ENCODE peak calls at places on chromosome 7, in seven cellular contexts. C, E, M, V, J, N and S are unnamed samples.

GRCh38 chr7:120827719-120828118 is 30.2 kb downstream of the TSPAN12 start:
- DNase-seq in E (no peak), N (no peak), C (no peak), J (no peak), V (no peak), M (no peak), S (no peak)

GRCh38 chr7:70674268-70675025 is 457.5 kb upstream of the GALNT17 start:
- DNase-seq in V (no peak), N (no peak), J (no peak), M (no peak), E (no peak), C (no peak), S (no peak)

GRCh38 chr7:112204072-112204775 is 2.0 kb downstream of the DOCK4 start:
- DNase-seq in E (no peak), M (no peak), V (peak; percentile 38), C (no peak), J (no peak), N (no peak), S (no peak)

GRCh38 chr7:84701524-84702306 is 485.1 kb downstream of the SEMA3D start:
- DNase-seq in C (no peak), V (no peak), J (no peak), E (no peak), N (no peak), M (no peak), S (peak; percentile 50)

GRCh38 chr7:134371536-134371935 is 54.8 kb upstream of the SLC35B4 start:
- DNase-seq in C (no peak), M (no peak), E (no peak), V (no peak), J (no peak), N (no peak), S (no peak)

GRCh38 chr7:123282181-123282580 is 82.4 kb upstream of the SLC13A1 start:
- DNase-seq in V (no peak), N (no peak), M (no peak), E (no peak), J (no peak), C (no peak), S (no peak)

GRCh38 chr7:93461350-93461749 is 113.2 kb downstream of the CALCR start:
- DNase-seq in C (no peak), E (no peak), J (no peak), M (no peak), N (no peak), V (peak; percentile 61), S (no peak)

GRCh38 chr7:83677180-83677866 is 28.4 kb upstream of the SEMA3E start:
- DNase-seq in M (no peak), E (no peak), C (no peak), V (no peak), J (no peak), N (no peak), S (no peak)

GRCh38 chr7:6209340-6209739 is 63.1 kb downstream of the CYTH3 start:
- DNase-seq in M (no peak), E (no peak), J (no peak), V (no peak), C (no peak), N (no peak), S (no peak)
- H3K4me1 ChIP-seq in M (no peaks in the 10 kb centered on the region), E (no peaks in the 10 kb centered on the region), J (peaks cover 19% of the 10 kb centered on the region), V (peaks cover 5% of the 10 kb centered on the region), C (no peaks in the 10 kb centered on the region), N (peaks cover 32% of the 10 kb centered on the region), S (peaks cover 14% of the 10 kb centered on the region)

DNA sequence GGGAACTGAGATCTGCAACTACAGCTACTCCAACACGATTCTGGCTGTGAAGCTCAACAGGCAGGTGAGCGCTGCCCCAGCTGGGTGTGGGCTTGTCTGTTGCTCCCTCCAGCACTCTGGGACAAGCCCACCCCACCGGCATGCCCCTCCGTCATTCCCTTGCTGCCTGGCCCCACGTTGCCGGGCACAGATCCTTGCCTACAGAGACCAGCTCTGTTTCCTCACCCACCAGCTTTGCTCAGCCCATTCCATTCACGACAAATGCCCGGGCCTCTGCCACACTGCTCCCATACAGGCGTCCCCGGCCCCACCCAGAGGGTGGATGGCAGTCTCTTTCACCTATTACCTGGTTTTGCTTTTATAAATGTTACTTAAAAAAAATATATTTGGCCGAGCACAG is 24.6 kb downstream of the WIPI2 start:
- DNase-seq in V (no peak), J (no peak), E (no peak), M (no peak), N (no peak), C (peak; percentile 41), S (no peak)
- H3K36me3 ChIP-seq in V (peaks cover 8% of the 10 kb centered on the region), J (peaks cover 98% of the 10 kb centered on the region), E (peaks cover 70% of the 10 kb centered on the region), M (peaks cover 60% of the 10 kb centered on the region), N (peaks cover 95% of the 10 kb centered on the region), C (no peaks in the 10 kb centered on the region), S (peaks cover 3% of the 10 kb centered on the region)

GRCh38 chr7:85749715-85750453 is 563.0 kb upstream of the SEMA3D start:
- DNase-seq in N (no peak), C (no peak), M (no peak), E (no peak), J (no peak), V (peak; percentile 50), S (no peak)

GRCh38 chr7:85750454-85750949 is 563.6 kb upstream of the SEMA3D start:
- DNase-seq in C (peak; percentile 64), M (no peak), V (peak; percentile 87), E (no peak), N (no peak), J (no peak), S (no peak)

GRCh38 chr7:85748861-85749260 is 562.0 kb upstream of the SEMA3D start:
- DNase-seq in C (no peak), E (no peak), N (no peak), M (no peak), V (no peak), J (no peak), S (no peak)
- H3K4me1 ChIP-seq in C (no peaks in the 10 kb centered on the region), E (no peaks in the 10 kb centered on the region), N (no peaks in the 10 kb centered on the region), M (no peaks in the 10 kb centered on the region), V (no peaks in the 10 kb centered on the region), J (no peaks in the 10 kb centered on the region), S (no peaks in the 10 kb centered on the region)

DNA sequence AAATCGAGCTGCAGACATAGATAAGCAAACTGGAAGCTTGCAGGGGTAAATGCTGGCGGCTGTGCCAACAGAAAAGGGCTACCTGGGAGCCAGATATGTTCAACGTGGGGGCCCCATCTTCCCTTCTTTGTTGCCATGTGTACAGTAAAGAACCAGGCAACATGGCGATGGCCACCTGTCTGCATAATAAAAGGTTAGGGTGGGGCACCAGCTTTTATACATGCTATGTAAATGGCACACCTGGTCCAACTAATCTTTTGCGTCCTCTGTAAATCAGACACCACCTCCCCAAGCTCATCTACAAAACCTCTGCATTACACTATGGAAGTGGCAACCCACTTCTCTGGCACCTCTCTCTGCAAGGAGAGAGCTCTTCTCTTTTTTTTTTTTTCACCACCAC is 13.9 kb downstream of the BUD31 start:
- DNase-seq in N (no peak), V (no peak), E (no peak), J (no peak), M (no peak), C (no peak), S (no peak)
- H3K36me3 ChIP-seq in N (peaks cover 70% of the 10 kb centered on the region), V (peaks cover 18% of the 10 kb centered on the region), E (peaks cover 61% of the 10 kb centered on the region), J (peaks cover 95% of the 10 kb centered on the region), M (peaks cover 37% of the 10 kb centered on the region), C (peaks cover 7% of the 10 kb centered on the region), S (peaks cover 13% of the 10 kb centered on the region)

GRCh38 chr7:43649755-43650274 is 66.9 kb downstream of the STK17A start:
- DNase-seq in E (peak; percentile 62), N (no peak), M (peak; percentile 87), J (no peak), V (no peak), C (no peak), S (no peak)
- H3K4me1 ChIP-seq in E (peaks cover 84% of the 10 kb centered on the region), N (peaks cover 54% of the 10 kb centered on the region), M (peaks cover 99% of the 10 kb centered on the region), J (peaks cover 65% of the 10 kb centered on the region), V (peaks cover 61% of the 10 kb centered on the region), C (no peaks in the 10 kb centered on the region), S (peaks cover 14% of the 10 kb centered on the region)

GRCh38 chr7:107913846-107914245 is 22.9 kb downstream of the DLD start:
- DNase-seq in J (no peak), M (no peak), C (no peak), V (no peak), N (no peak), E (no peak), S (no peak)

GRCh38 chr7:107917770-107918651 is 27.0 kb downstream of the DLD start:
- DNase-seq in C (no peak), V (no peak), M (no peak), E (no peak), J (no peak), N (no peak), S (no peak)

GRCh38 chr7:107911981-107912380 is 21.0 kb downstream of the DLD start:
- DNase-seq in N (no peak), C (no peak), V (no peak), E (no peak), M (no peak), J (no peak), S (no peak)

GRCh38 chr7:107918948-107919347 is 28.0 kb downstream of the DLD start:
- DNase-seq in C (no peak), J (no peak), M (no peak), V (no peak), E (no peak), N (no peak), S (no peak)

DNA sequence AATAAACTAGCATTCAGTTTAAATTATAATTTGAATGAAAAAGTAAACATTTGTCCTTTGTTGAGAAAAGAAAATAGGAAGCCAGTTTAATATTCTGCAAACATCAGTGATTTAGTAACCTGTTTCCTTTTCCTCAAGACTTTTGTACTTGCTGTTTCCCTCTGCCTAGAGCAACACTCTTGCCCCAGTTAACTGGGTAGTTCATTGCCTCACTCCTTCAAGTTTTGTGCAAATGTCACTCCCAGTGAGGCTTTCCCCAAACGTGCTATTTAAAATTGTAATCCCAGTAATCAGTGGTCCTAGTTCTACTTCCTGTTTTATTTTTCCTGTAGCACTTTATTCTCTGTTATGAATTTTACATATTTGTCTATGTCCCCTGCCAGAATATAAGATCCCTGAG is 23.9 kb downstream of the DLD start:
- DNase-seq in E (no peak), V (no peak), M (no peak), J (no peak), C (no peak), N (no peak), S (no peak)
- H3K36me3 ChIP-seq in E (peaks cover 56% of the 10 kb centered on the region), V (peaks cover 31% of the 10 kb centered on the region), M (peaks cover 59% of the 10 kb centered on the region), J (peaks cover 58% of the 10 kb centered on the region), C (peaks cover 2% of the 10 kb centered on the region), N (peaks cover 80% of the 10 kb centered on the region), S (peaks cover 3% of the 10 kb centered on the region)

DNA sequence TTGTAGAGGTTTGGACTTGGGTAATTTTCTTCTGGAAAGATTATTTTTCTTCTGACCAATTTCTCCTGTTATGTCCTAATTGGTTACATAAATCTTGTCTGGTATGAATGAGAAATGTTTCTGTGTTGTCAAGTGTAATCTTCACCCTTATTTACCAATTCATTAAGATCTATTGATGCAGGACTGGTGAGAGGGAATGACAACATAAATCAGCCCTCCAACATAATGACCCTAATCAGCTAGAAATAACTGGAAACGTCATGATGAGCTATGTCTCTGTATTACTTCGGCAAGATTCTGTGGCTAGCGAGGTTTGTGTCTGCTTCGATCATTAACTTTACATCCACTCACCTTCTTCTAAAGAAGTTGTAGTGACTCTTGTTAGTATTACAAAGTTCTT is 3.5 kb downstream of the FOXP2 start:
- DNase-seq in C (no peak), J (no peak), E (no peak), N (no peak), V (no peak), M (no peak), S (no peak)
- H3K4me1 ChIP-seq in C (peaks cover 4% of the 10 kb centered on the region), J (peaks cover 5% of the 10 kb centered on the region), E (no peaks in the 10 kb centered on the region), N (peaks cover 34% of the 10 kb centered on the region), V (peaks cover 24% of the 10 kb centered on the region), M (no peaks in the 10 kb centered on the region), S (peaks cover 7% of the 10 kb centered on the region)